ENCODE peak calls at places on chromosomes 5 and 9, in six cellular contexts. M, S, K, D, J and A are unnamed samples.
A peak's percentile ranks its signal among the peaks of the same experiment; 100 is the strongest.

GRCh38 chr9:111839387-111839786 is 44.6 kb upstream of the SHOC1 start:
- DNase-seq in M (no peak), S (no peak), K (no peak), D (no peak), J (no peak), A (no peak)

GRCh38 chr9:133800266-133800665 is 62.1 kb upstream of the SARDH start:
- DNase-seq in M (no peak), S (no peak), K (no peak), D (no peak), J (no peak), A (no peak)

GRCh38 chr9:93061260-93061751 is 2.8 kb downstream of the SUSD3 start:
- DNase-seq in M (peak; percentile 60), S (no peak), K (no peak), D (peak; percentile 45), J (no peak), A (no peak)

GRCh38 chr9:96006961-96007360 is 131.5 kb downstream of the ERCC6L2 start:
- DNase-seq in M (no peak), S (no peak), K (no peak), D (no peak), J (peak; percentile 26), A (no peak)

GRCh38 chr9:131160416-131161112 is 35.2 kb downstream of the NUP214 start:
- DNase-seq in M (no peak), S (no peak), K (no peak), D (no peak), J (no peak), A (no peak)

GRCh38 chr9:94827584-94828304 is 101.2 kb downstream of the AOPEP start:
- DNase-seq in M (peak; percentile 35), S (no peak), K (no peak), D (no peak), J (no peak), A (no peak)

GRCh38 chr5:143677403-143677802 is 134.6 kb upstream of the HMHB1 start:
- DNase-seq in M (no peak), S (no peak), K (no peak), D (no peak), J (no peak), A (no peak)

GRCh38 chr9:34256104-34256503 is 73.0 kb downstream of the KIF24 start:
- DNase-seq in M (no peak), S (no peak), K (peak; percentile 20), D (no peak), J (no peak), A (no peak)

GRCh38 chr9:114033397-114034103 is 44.5 kb downstream of the AMBP start:
- DNase-seq in M (no peak), S (peak; percentile 8), K (peak; percentile 30), D (no peak), J (no peak), A (peak; percentile 51)

GRCh38 chr5:74530316-74530917 is 110.1 kb downstream of the ENC1 start:
- DNase-seq in M (no peak), S (no peak), K (no peak), D (no peak), J (no peak), A (no peak)

GRCh38 chr9:6014668-6015270 is 655 bp downstream of the RANBP6 start:
- DNase-seq in M (no peak), S (peak; percentile 90), K (peak; percentile 26), D (no peak), J (no peak), A (no peak)

GRCh38 chr9:71120439-71121247 is 778 bp downstream of the TRPM3 start:
- DNase-seq in M (no peak), S (peak; percentile 2), K (no peak), D (no peak), J (no peak), A (no peak)

GRCh38 chr5:130528474-130528873 is 624.2 kb downstream of the CHSY3 start:
- DNase-seq in M (no peak), S (peak; percentile 94), K (no peak), D (no peak), J (no peak), A (no peak)

GRCh38 chr5:160427607-160428006 is 6.0 kb downstream of the PTTG1 start:
- DNase-seq in M (no peak), S (no peak), K (no peak), D (no peak), J (no peak), A (no peak)

GRCh38 chr9:125119643-125120286 is 23.6 kb downstream of the SCAI start:
- DNase-seq in M (no peak), S (no peak), K (no peak), D (no peak), J (no peak), A (no peak)

GRCh38 chr9:121686930-121687541 is 35.6 kb downstream of the DAB2IP start:
- DNase-seq in M (peak; percentile 87), S (peak; percentile 78), K (peak; percentile 88), D (peak; percentile 82), J (peak; percentile 30), A (peak; percentile 86)

GRCh38 chr5:147431586-147431985 is 78.3 kb downstream of the DPYSL3 start:
- DNase-seq in M (no peak), S (no peak), K (no peak), D (no peak), J (no peak), A (no peak)

GRCh38 chr9:11338130-11338529 is 725.3 kb upstream of the PTPRD start:
- DNase-seq in M (no peak), S (peak; percentile 16), K (no peak), D (no peak), J (no peak), A (no peak)

GRCh38 chr5:158506648-158507047 is 593.1 kb downstream of the EBF1 start:
- DNase-seq in M (no peak), S (no peak), K (no peak), D (no peak), J (no peak), A (no peak)

GRCh38 chr5:38931731-38932130 is 85.9 kb downstream of the OSMR start:
- DNase-seq in M (no peak), S (no peak), K (no peak), D (no peak), J (no peak), A (no peak)
- TF ChIP-seq CTCF in M (no peak), S (no peak), K (no peak), D (no peak), J (no peak), A (no peak)

GRCh38 chr9:109198736-109199384 is 31.8 kb upstream of the FRRS1L start:
- DNase-seq in M (no peak), S (no peak), K (no peak), D (no peak), J (no peak), A (no peak)
- TF ChIP-seq CTCF in M (no peak), S (peak; percentile 22), K (peak; percentile 16), D (no peak), J (no peak), A (no peak)

GRCh38 chr9:21314152-21314551 is 9.0 kb upstream of the IFNA5 start:
- DNase-seq in M (no peak), S (no peak), K (no peak), D (no peak), J (no peak), A (no peak)

GRCh38 chr9:21311888-21312287 is 6.8 kb upstream of the IFNA5 start:
- DNase-seq in M (no peak), S (no peak), K (no peak), D (no peak), J (no peak), A (no peak)

GRCh38 chr9:21316032-21316842 is 11.1 kb upstream of the IFNA5 start:
- DNase-seq in M (no peak), S (no peak), K (no peak), D (no peak), J (no peak), A (no peak)

GRCh38 chr9:21317956-21318923 is 13.1 kb upstream of the IFNA5 start:
- DNase-seq in M (peak; percentile 28), S (peak; percentile 54), K (peak; percentile 61), D (no peak), J (no peak), A (no peak)

DNA sequence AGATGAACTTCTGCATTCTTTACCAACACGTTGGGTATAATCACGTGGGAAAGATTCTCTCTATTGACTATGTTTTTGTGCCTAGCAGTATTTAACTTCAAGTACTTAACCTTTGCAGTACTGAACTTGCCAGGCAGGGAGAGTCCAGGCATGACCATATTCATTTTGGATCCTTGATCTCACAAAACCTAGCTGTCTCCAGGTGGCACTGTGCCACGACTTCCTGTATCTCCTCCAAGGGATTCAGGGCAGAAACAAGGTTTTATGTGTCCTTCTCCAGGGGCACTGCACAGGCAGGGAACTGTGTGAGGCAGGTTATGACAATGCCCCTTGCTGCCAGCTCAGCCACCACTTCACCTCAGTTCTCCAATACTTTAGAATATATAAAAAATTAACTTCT is 11.7 kb upstream of the IFNA5 start:
- DNase-seq in M (no peak), S (peak; percentile 33), K (no peak), D (no peak), J (no peak), A (no peak)
- TF ChIP-seq CTCF in M (no peak), S (no peak), K (no peak), D (no peak), J (no peak), A (no peak)

GRCh38 chr5:93454896-93455295 is 126.1 kb downstream of the NR2F1-AS1 start:
- DNase-seq in M (no peak), S (no peak), K (no peak), D (no peak), J (no peak), A (no peak)

GRCh38 chr5:93452255-93452654 is 128.8 kb downstream of the NR2F1-AS1 start:
- DNase-seq in M (no peak), S (no peak), K (no peak), D (no peak), J (no peak), A (no peak)
- TF ChIP-seq CTCF in M (no peak), S (no peak), K (no peak), D (no peak), J (no peak), A (no peak)

DNA sequence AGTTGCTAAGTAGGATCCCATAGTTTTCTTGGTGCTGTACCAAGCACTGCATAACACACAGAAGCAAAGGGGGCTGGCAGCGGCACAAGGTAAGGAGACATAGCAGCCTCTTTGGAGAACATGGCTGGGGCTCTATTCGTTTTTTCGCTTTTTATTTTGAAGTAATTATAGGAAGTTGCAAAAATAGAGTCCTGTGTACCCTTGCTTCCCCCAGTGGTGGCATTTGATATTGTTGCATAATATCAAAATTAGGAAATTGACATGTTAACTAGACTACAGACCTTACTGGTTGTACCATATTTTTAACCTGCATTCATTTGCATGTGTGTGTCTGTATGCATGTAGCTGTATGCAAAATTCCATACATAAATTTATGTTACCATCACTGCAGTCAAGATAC is 6.6 kb upstream of the UBQLN1 start:
- DNase-seq in M (no peak), S (no peak), K (no peak), D (no peak), J (no peak), A (no peak)
- TF ChIP-seq CTCF in M (no peak), S (no peak), K (peak; percentile 23), D (no peak), J (peak; percentile 43), A (peak; percentile 24)